ENCODE peak calls at places on chromosome 16, in six cellular contexts. E, J, X, A, G and F are unnamed samples.

GRCh38 chr16:50665128-50665878 is 15.8 kb downstream of the SNX20 start:
- DNase-seq in E (peak), J (peak), X (peak), A (peak), G (peak), F (peak)

GRCh38 chr16:2690852-2691251 is 8.5 kb downstream of the KCTD5 start:
- DNase-seq in E (no peak), J (no peak), X (no peak), A (no peak), G (no peak), F (no peak)

GRCh38 chr16:4316732-4317461 is 1.0 kb downstream of the GLIS2 start:
- DNase-seq in E (no peak), J (no peak), X (no peak), A (no peak), G (no peak), F (no peak)

GRCh38 chr16:28873543-28874201 is 4.6 kb upstream of the ATP2A1 start:
- DNase-seq in E (no peak), J (peak), X (peak), A (peak), G (peak), F (peak)

GRCh38 chr16:3020247-3020603 is at the start of gene TNFRSF12A:
- DNase-seq in E (peak), J (peak), X (peak), A (peak), G (peak), F (peak)

GRCh38 chr16:72637306-72637705 is 410.6 kb downstream of the ZFHX3 start:
- DNase-seq in E (peak), J (no peak), X (no peak), A (no peak), G (no peak), F (no peak)

GRCh38 chr16:19524866-19525723 is 1.4 kb downstream of the CCP110 start:
- DNase-seq in E (no peak), J (no peak), X (peak), A (peak), G (no peak), F (no peak)

GRCh38 chr16:4505356-4506153 is 29.4 kb downstream of the HMOX2 start:
- DNase-seq in E (no peak), J (no peak), X (peak), A (peak), G (peak), F (peak)

GRCh38 chr16:76535-77272 is 1.3 kb upstream of the MPG start:
- DNase-seq in E (peak), J (no peak), X (peak), A (peak), G (no peak), F (no peak)

GRCh38 chr16:87007907-87008306 is 309.3 kb downstream of the C16orf95 start:
- DNase-seq in E (no peak), J (no peak), X (no peak), A (no peak), G (no peak), F (no peak)

GRCh38 chr16:1545044-1545736 is 11.7 kb downstream of the TMEM204 start:
- DNase-seq in E (no peak), J (no peak), X (no peak), A (no peak), G (no peak), F (no peak)

GRCh38 chr16:57470683-57471082 is 8.2 kb downstream of the POLR2C start:
- DNase-seq in E (no peak), J (peak), X (no peak), A (no peak), G (no peak), F (no peak)

GRCh38 chr16:200388-200787 is 20.1 kb downstream of the HBQ1 start:
- DNase-seq in E (peak), J (no peak), X (no peak), A (no peak), G (no peak), F (no peak)

GRCh38 chr16:87538160-87538559 is 45.3 kb upstream of the ZCCHC14 start:
- DNase-seq in E (no peak), J (no peak), X (no peak), A (no peak), G (no peak), F (no peak)

GRCh38 chr16:3725291-3725690 is 8.0 kb upstream of the TRAP1 start:
- DNase-seq in E (no peak), J (no peak), X (no peak), A (no peak), G (no peak), F (no peak)

GRCh38 chr16:31427441-31428276 is 501 bp downstream of the COX6A2 start:
- DNase-seq in E (no peak), J (peak), X (peak), A (peak), G (peak), F (peak)

GRCh38 chr16:57165923-57166322 is 19.9 kb downstream of the PSME3IP1 start:
- DNase-seq in E (peak), J (no peak), X (no peak), A (no peak), G (no peak), F (no peak)

GRCh38 chr16:52501746-52502145 is 45.2 kb downstream of the TOX3 start:
- DNase-seq in E (no peak), J (no peak), X (no peak), A (no peak), G (no peak), F (no peak)

GRCh38 chr16:10936585-10936984 is 5.7 kb downstream of the DEXI start:
- DNase-seq in E (no peak), J (no peak), X (no peak), A (no peak), G (no peak), F (no peak)

GRCh38 chr16:84312783-84313382 is 18.2 kb downstream of the WFDC1 start:
- DNase-seq in E (no peak), J (peak), X (no peak), A (no peak), G (no peak), F (no peak)

GRCh38 chr16:56636616-56637413 is 1.7 kb upstream of the MT1A start:
- DNase-seq in E (no peak), J (no peak), X (no peak), A (no peak), G (no peak), F (no peak)

GRCh38 chr16:46801428-46802049 is 29.4 kb downstream of the C16orf87 start:
- DNase-seq in E (peak), J (no peak), X (no peak), A (no peak), G (no peak), F (no peak)